ENCODE peak calls at places on chromosomes 3 and 15, in nine cellular contexts. C, N, G, F, V, D, B, Q and I are unnamed samples.

GRCh38 chr3:46737320-46737719 is 19.7 kb upstream of the PRSS50 start:
- DNase-seq in C (no peak), N (no peak), G (no peak), F (no peak), V (no peak), D (no peak), B (peak; percentile 39), Q (no peak), I (no peak)

GRCh38 chr3:138458774-138459499 is 24.5 kb downstream of the ESYT3 start:
- DNase-seq in C (no peak), N (no peak), G (no peak), F (no peak), V (no peak), D (no peak), B (no peak), Q (no peak), I (no peak)

GRCh38 chr3:4904801-4905695 is 74.2 kb upstream of the BHLHE40 start:
- DNase-seq in C (no peak), N (peak; percentile 63), G (no peak), F (no peak), V (no peak), D (no peak), B (no peak), Q (no peak), I (no peak)

GRCh38 chr15:100029868-100030479 is 296.7 kb upstream of the LYSMD4 start:
- DNase-seq in C (no peak), N (no peak), G (no peak), F (no peak), V (no peak), D (no peak), B (no peak), Q (no peak), I (no peak)

GRCh38 chr15:61459785-61460707 is 230.9 kb upstream of the RORA start:
- DNase-seq in C (no peak), N (peak; percentile 61), G (no peak), F (no peak), V (no peak), D (no peak), B (no peak), Q (no peak), I (no peak)

GRCh38 chr3:56547486-56547885 is 9.5 kb upstream of the CCDC66 start:
- DNase-seq in C (no peak), N (no peak), G (no peak), F (no peak), V (peak; percentile 28), D (no peak), B (no peak), Q (no peak), I (no peak)

GRCh38 chr3:138442433-138442832 is 8.0 kb downstream of the ESYT3 start:
- DNase-seq in C (no peak), N (peak; percentile 13), G (peak; percentile 78), F (no peak), V (no peak), D (no peak), B (no peak), Q (no peak), I (no peak)

GRCh38 chr3:178823140-178823539 is 248.5 kb downstream of the ZMAT3 start:
- DNase-seq in C (no peak), N (no peak), G (no peak), F (no peak), V (no peak), D (no peak), B (no peak), Q (no peak), I (no peak)

GRCh38 chr15:37015025-37015424 is 85.3 kb downstream of the MEIS2 start:
- DNase-seq in C (no peak), N (peak; percentile 86), G (no peak), F (peak; percentile 49), V (peak; percentile 18), D (no peak), B (peak; percentile 3), Q (no peak), I (no peak)